ENCODE peak calls at places on chromosomes 16 and 17, in six cellular contexts. M, K, C, J, R and G are unnamed samples.

GRCh38 chr16:14485131-14485551 is 144.9 kb downstream of the PARN start:
- DNase-seq in M (no peak), K (no peak), C (no peak), J (no peak), R (no peak), G (no peak)

GRCh38 chr16:9177861-9178260 is 86.4 kb downstream of the HAPSTR1 start:
- DNase-seq in M (no peak), K (no peak), C (no peak), J (no peak), R (no peak), G (no peak)

GRCh38 chr16:17461951-17462729 is 8.6 kb downstream of the XYLT1 start:
- DNase-seq in M (no peak), K (no peak), C (no peak), J (no peak), R (no peak), G (no peak)

GRCh38 chr17:3529817-3530741 is 27.5 kb downstream of the TRPV3 start:
- DNase-seq in M (no peak), K (peak; percentile 77), C (peak; percentile 45), J (peak; percentile 74), R (peak; percentile 42), G (peak; percentile 92)

GRCh38 chr17:2399572-2400473 is 1.0 kb downstream of the MNT start:
- DNase-seq in M (peak; percentile 97), K (peak; percentile 96), C (peak; percentile 92), J (peak; percentile 96), R (peak; percentile 98), G (peak; percentile 96)

GRCh38 chr16:67883872-67884261 is 818 bp upstream of the NRN1L start:
- DNase-seq in M (peak; percentile 76), K (peak; percentile 48), C (peak; percentile 61), J (peak; percentile 48), R (peak; percentile 83), G (peak; percentile 52)

GRCh38 chr16:51261919-51262318 is 110.8 kb upstream of the SALL1 start:
- DNase-seq in M (no peak), K (no peak), C (no peak), J (no peak), R (no peak), G (no peak)

GRCh38 chr16:68839831-68840230 is 3.5 kb upstream of the TANGO6 start:
- DNase-seq in M (no peak), K (no peak), C (no peak), J (no peak), R (no peak), G (no peak)

GRCh38 chr17:15921640-15922039 is 23.3 kb upstream of the ADORA2B start:
- DNase-seq in M (no peak), K (no peak), C (no peak), J (no peak), R (no peak), G (no peak)

GRCh38 chr16:27225536-27226360 is 22.4 kb downstream of the KDM8 start:
- DNase-seq in M (peak; percentile 53), K (no peak), C (no peak), J (no peak), R (peak; percentile 75), G (no peak)

GRCh38 chr17:40707720-40708119 is 4.2 kb upstream of the KRT24 start:
- DNase-seq in M (no peak), K (no peak), C (peak; percentile 69), J (peak; percentile 19), R (no peak), G (no peak)

GRCh38 chr16:86338403-86339115 is 171.8 kb upstream of the FOXF1 start:
- DNase-seq in M (no peak), K (no peak), C (no peak), J (no peak), R (no peak), G (no peak)

GRCh38 chr16:59849716-59850115 is 1115.6 kb upstream of the GOT2 start:
- DNase-seq in M (no peak), K (no peak), C (no peak), J (no peak), R (no peak), G (no peak)

GRCh38 chr16:87780385-87780989 is 14.7 kb upstream of the KLHDC4 start:
- DNase-seq in M (peak; percentile 34), K (no peak), C (peak; percentile 14), J (peak; percentile 48), R (peak; percentile 11), G (peak; percentile 30)

GRCh38 chr17:8275421-8276290 is 12.8 kb upstream of the RANGRF start:
- DNase-seq in M (no peak), K (no peak), C (no peak), J (no peak), R (no peak), G (no peak)

GRCh38 chr17:1541367-1541904 is 21.2 kb downstream of the PITPNA start:
- DNase-seq in M (no peak), K (no peak), C (no peak), J (no peak), R (no peak), G (no peak)

GRCh38 chr17:13047016-13047415 is 29.2 kb upstream of the ELAC2 start:
- DNase-seq in M (no peak), K (no peak), C (no peak), J (no peak), R (no peak), G (no peak)

GRCh38 chr16:87602821-87603683 is 744 bp downstream of the JPH3 start:
- DNase-seq in M (no peak), K (no peak), C (no peak), J (no peak), R (no peak), G (no peak)

GRCh38 chr17:32525116-32525515 is 38.3 kb downstream of the CDK5R1 start:
- DNase-seq in M (no peak), K (no peak), C (no peak), J (no peak), R (no peak), G (no peak)

DNA sequence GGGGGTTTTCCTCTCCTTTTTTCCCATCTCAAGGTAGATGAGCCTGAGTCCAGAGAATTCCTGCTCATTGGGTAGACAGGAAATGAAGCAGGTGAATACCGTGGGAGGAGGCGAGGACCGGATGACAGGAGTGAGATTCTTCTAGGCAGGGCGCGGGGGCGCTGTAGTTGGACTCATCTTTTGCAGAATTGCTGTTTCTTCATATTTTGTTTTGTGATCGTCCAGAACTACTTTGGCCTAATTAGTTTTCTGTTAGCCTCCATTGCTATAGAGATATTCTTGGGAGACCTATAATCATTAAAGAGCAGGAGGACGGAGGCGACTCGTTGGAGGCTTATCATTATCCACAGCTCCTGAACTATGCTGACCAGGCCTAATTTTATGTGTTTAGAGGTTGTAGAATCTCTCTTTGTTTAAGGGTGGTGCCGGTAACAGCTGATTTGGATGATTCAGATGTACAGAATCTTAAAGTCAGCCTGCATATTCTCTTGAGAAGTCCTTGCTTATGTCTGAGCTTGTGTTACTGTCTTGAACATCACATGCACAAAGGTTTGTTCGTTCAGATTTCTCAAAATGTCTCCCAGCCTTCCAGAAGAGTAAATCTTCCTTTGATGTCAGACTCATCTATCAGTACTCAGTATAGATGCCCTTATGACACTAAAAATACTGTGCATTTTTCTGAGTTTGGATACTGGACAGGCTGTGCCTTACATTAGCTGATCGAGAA is 741 bp downstream of the ATP6V0A1 start:
- DNase-seq in M (peak; percentile 40), K (peak; percentile 58), C (peak; percentile 72), J (peak; percentile 40), R (peak; percentile 62), G (peak; percentile 81)
- TF ChIP-seq CTCF in M (no peak), K (peak; percentile 34), C (no peak), J (no peak), R (no peak), G (no peak)

GRCh38 chr16:89145406-89146161 is 26.0 kb upstream of the CDH15 start:
- DNase-seq in M (no peak), K (no peak), C (no peak), J (no peak), R (no peak), G (no peak)

GRCh38 chr16:89143911-89144675 is 27.5 kb upstream of the CDH15 start:
- DNase-seq in M (no peak), K (no peak), C (no peak), J (no peak), R (no peak), G (no peak)

GRCh38 chr16:89143201-89143741 is 28.3 kb upstream of the CDH15 start:
- DNase-seq in M (no peak), K (no peak), C (no peak), J (no peak), R (no peak), G (no peak)

GRCh38 chr16:89146211-89147005 is 25.1 kb upstream of the CDH15 start:
- DNase-seq in M (no peak), K (no peak), C (no peak), J (no peak), R (no peak), G (no peak)

GRCh38 chr16:89144681-89145080 is 26.9 kb upstream of the CDH15 start:
- DNase-seq in M (no peak), K (no peak), C (no peak), J (no peak), R (no peak), G (no peak)
- H3K4me1 ChIP-seq in M (no peaks in the 10 kb centered on the region), K (no peaks in the 10 kb centered on the region), C (no peaks in the 10 kb centered on the region), J (no peaks in the 10 kb centered on the region), R (no peaks in the 10 kb centered on the region), G (no peaks in the 10 kb centered on the region)

GRCh38 chr17:42675348-42675983 is 1.3 kb downstream of the PLEKHH3 start:
- DNase-seq in M (peak; percentile 77), K (peak; percentile 67), C (no peak), J (peak; percentile 75), R (peak; percentile 86), G (no peak)

GRCh38 chr17:42675984-42676423 is 790 bp downstream of the PLEKHH3 start:
- DNase-seq in M (peak; percentile 82), K (peak; percentile 69), C (no peak), J (peak; percentile 68), R (peak; percentile 67), G (peak; percentile 36)

GRCh38 chr17:42677012-42677857 is 441 bp upstream of the PLEKHH3 start:
- DNase-seq in M (peak; percentile 100), K (peak; percentile 100), C (peak; percentile 100), J (peak; percentile 100), R (peak; percentile 100), G (peak; percentile 99)

GRCh38 chr17:42677921-42678781 is 1.4 kb upstream of the PLEKHH3 start:
- DNase-seq in M (peak; percentile 85), K (peak; percentile 87), C (peak; percentile 87), J (peak; percentile 90), R (peak; percentile 92), G (peak; percentile 93)

GRCh38 chr17:42676424-42677011 is at the start of gene PLEKHH3:
- DNase-seq in M (no peak), K (no peak), C (no peak), J (no peak), R (no peak), G (no peak)
- TF ChIP-seq POLR2A in M (no peak), K (peak; percentile 91), C (peak; percentile 85), J (peak; percentile 13), R (peak; percentile 89), G (peak; percentile 55)

DNA sequence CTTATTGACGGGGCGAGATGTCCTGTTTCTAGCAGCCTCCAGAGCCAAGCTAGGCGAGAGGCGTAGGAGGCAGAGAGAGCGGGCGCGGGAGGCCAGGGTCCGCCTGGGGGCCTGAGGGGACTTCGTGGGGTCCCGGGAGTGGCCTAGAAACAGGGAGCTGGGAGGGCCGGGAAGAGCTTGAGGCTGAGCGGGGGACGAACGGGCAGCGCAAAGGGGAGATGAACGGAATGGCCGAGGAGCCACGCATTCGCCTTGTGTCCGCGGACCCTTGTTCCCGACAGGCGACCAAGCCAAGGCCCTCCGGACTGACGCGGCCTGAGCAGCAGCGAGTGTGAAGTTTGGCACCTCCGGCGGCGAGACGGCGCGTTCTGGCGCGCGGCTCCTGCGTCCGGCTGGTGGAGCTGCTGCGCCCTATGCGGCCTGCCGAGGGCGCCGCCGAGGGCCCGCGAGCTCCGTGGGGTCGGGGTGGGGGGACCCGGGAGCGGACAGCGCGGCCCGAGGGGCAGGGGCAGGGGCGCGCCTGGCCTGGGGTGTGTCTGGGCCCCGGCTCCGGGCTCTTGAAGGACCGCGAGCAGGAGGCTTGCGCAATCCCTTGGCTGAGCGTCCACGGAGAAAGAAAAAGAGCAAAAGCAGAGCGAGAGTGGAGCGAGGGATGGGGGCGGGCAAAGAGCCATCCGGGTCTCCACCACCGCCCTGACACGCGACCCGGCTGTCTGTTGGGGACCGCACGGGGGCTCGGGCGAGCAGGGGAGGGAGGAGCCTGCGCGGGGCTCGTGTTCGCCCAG is 1.2 kb upstream of the CBX4 start:
- DNase-seq in M (peak; percentile 75), K (peak; percentile 77), C (peak; percentile 81), J (no peak), R (peak; percentile 70), G (peak; percentile 73)
- TF ChIP-seq CTCF in M (no peak), K (no peak), C (peak; percentile 12), J (peak; percentile 19), R (no peak), G (no peak)